ENCODE peak calls at places on chromosomes 13 and 19, in eight cellular contexts. One of them, this sample, is unnamed.

GRCh38 chr13:66400292-66400691 is 829.8 kb downstream of the PCDH9 start:
- DNase-seq in pancreas: no peak
- DNase-seq in GM23338: no peak
- DNase-seq in HL-60: no peak
- DNase-seq in PC-9: no peak
- DNase-seq in substantia nigra: no peak
- DNase-seq in RWPE1: no peak
- DNase-seq in heart right ventricle: no peak
- DNase-seq in this sample: no peak

GRCh38 chr13:37910790-37911189 is 41.2 kb upstream of the TRPC4 start:
- DNase-seq in pancreas: no peak
- DNase-seq in GM23338: no peak
- DNase-seq in HL-60: no peak
- DNase-seq in PC-9: no peak
- DNase-seq in substantia nigra: no peak
- DNase-seq in RWPE1: no peak
- DNase-seq in heart right ventricle: no peak
- DNase-seq in this sample: no peak

GRCh38 chr19:11479470-11480080 is 1.3 kb downstream of the ELAVL3 start:
- DNase-seq in pancreas: peak; percentile 41
- DNase-seq in GM23338: peak; percentile 91
- DNase-seq in HL-60: no peak
- DNase-seq in PC-9: no peak
- DNase-seq in substantia nigra: peak; percentile 59
- DNase-seq in RWPE1: peak; percentile 45
- DNase-seq in heart right ventricle: peak; percentile 38
- DNase-seq in this sample: peak; percentile 73

GRCh38 chr13:67229438-67230242 is 496 bp downstream of the PCDH9 start:
- DNase-seq in pancreas: no peak
- DNase-seq in GM23338: peak; percentile 10
- DNase-seq in HL-60: no peak
- DNase-seq in PC-9: no peak
- DNase-seq in substantia nigra: no peak
- DNase-seq in RWPE1: no peak
- DNase-seq in heart right ventricle: no peak
- DNase-seq in this sample: no peak

GRCh38 chr19:55088543-55089265 is 13.0 kb downstream of the EPS8L1 start:
- DNase-seq in pancreas: peak; percentile 75
- DNase-seq in GM23338: peak; percentile 95
- DNase-seq in HL-60: peak; percentile 73
- DNase-seq in PC-9: peak; percentile 86
- DNase-seq in substantia nigra: no peak
- DNase-seq in RWPE1: peak; percentile 69
- DNase-seq in heart right ventricle: peak; percentile 85
- DNase-seq in this sample: peak; percentile 83

GRCh38 chr13:76414320-76414719 is 471.9 kb downstream of the KCTD12 start:
- DNase-seq in pancreas: no peak
- DNase-seq in GM23338: peak; percentile 8
- DNase-seq in HL-60: no peak
- DNase-seq in PC-9: no peak
- DNase-seq in substantia nigra: no peak
- DNase-seq in RWPE1: no peak
- DNase-seq in heart right ventricle: no peak
- DNase-seq in this sample: no peak

GRCh38 chr19:4064551-4065260 is 2.0 kb downstream of the ZBTB7A start:
- DNase-seq in pancreas: peak; percentile 61
- DNase-seq in GM23338: peak; percentile 59
- DNase-seq in HL-60: peak; percentile 44
- DNase-seq in PC-9: no peak
- DNase-seq in substantia nigra: peak; percentile 36
- DNase-seq in RWPE1: no peak
- DNase-seq in heart right ventricle: peak; percentile 63
- DNase-seq in this sample: peak; percentile 73

GRCh38 chr13:32019612-32020233 is 11.9 kb upstream of the FRY start:
- DNase-seq in pancreas: no peak
- DNase-seq in GM23338: peak; percentile 75
- DNase-seq in HL-60: peak; percentile 74
- DNase-seq in PC-9: no peak
- DNase-seq in substantia nigra: no peak
- DNase-seq in RWPE1: peak; percentile 21
- DNase-seq in heart right ventricle: no peak
- DNase-seq in this sample: peak; percentile 69

GRCh38 chr19:57830071-57830602 is at the start of gene ZNF587B:
- DNase-seq in pancreas: peak; percentile 63
- DNase-seq in GM23338: peak; percentile 99
- DNase-seq in HL-60: no peak
- DNase-seq in PC-9: peak; percentile 47
- DNase-seq in substantia nigra: no peak
- DNase-seq in RWPE1: no peak
- DNase-seq in heart right ventricle: peak; percentile 78
- DNase-seq in this sample: peak; percentile 83

GRCh38 chr13:44971656-44972595 is 17.3 kb downstream of the NUFIP1 start:
- DNase-seq in pancreas: no peak
- DNase-seq in GM23338: no peak
- DNase-seq in HL-60: no peak
- DNase-seq in PC-9: no peak
- DNase-seq in substantia nigra: no peak
- DNase-seq in RWPE1: no peak
- DNase-seq in heart right ventricle: no peak
- DNase-seq in this sample: no peak

GRCh38 chr19:48194041-48194871 is 23.8 kb downstream of the ZSWIM9 start:
- DNase-seq in pancreas: no peak
- DNase-seq in GM23338: peak; percentile 76
- DNase-seq in HL-60: peak; percentile 39
- DNase-seq in PC-9: no peak
- DNase-seq in substantia nigra: no peak
- DNase-seq in RWPE1: no peak
- DNase-seq in heart right ventricle: no peak
- DNase-seq in this sample: no peak

GRCh38 chr19:19535311-19536191 is 2.5 kb upstream of the CILP2 start:
- DNase-seq in pancreas: no peak
- DNase-seq in GM23338: no peak
- DNase-seq in HL-60: no peak
- DNase-seq in PC-9: no peak
- DNase-seq in substantia nigra: no peak
- DNase-seq in RWPE1: no peak
- DNase-seq in heart right ventricle: no peak
- DNase-seq in this sample: no peak

GRCh38 chr19:50003810-50004419 is 21.3 kb downstream of the VRK3 start:
- DNase-seq in pancreas: no peak
- DNase-seq in GM23338: no peak
- DNase-seq in HL-60: peak; percentile 44
- DNase-seq in PC-9: peak; percentile 79
- DNase-seq in substantia nigra: no peak
- DNase-seq in RWPE1: peak; percentile 91
- DNase-seq in heart right ventricle: no peak
- DNase-seq in this sample: no peak

GRCh38 chr19:3606690-3607289 is at the start of gene TBXA2R:
- DNase-seq in pancreas: peak; percentile 42
- DNase-seq in GM23338: peak; percentile 63
- DNase-seq in HL-60: no peak
- DNase-seq in PC-9: peak; percentile 50
- DNase-seq in substantia nigra: no peak
- DNase-seq in RWPE1: no peak
- DNase-seq in heart right ventricle: peak; percentile 84
- DNase-seq in this sample: peak; percentile 84

GRCh38 chr19:48617146-48617937 is 1.6 kb downstream of the RPL18 start:
- DNase-seq in pancreas: peak; percentile 48
- DNase-seq in GM23338: no peak
- DNase-seq in HL-60: no peak
- DNase-seq in PC-9: no peak
- DNase-seq in substantia nigra: no peak
- DNase-seq in RWPE1: no peak
- DNase-seq in heart right ventricle: no peak
- DNase-seq in this sample: no peak

GRCh38 chr13:98482476-98483444 is 94.1 kb downstream of the STK24 start:
- DNase-seq in pancreas: peak; percentile 81
- DNase-seq in GM23338: peak; percentile 46
- DNase-seq in HL-60: peak; percentile 32
- DNase-seq in PC-9: peak; percentile 37
- DNase-seq in substantia nigra: peak; percentile 22
- DNase-seq in RWPE1: peak; percentile 33
- DNase-seq in heart right ventricle: peak; percentile 80
- DNase-seq in this sample: peak; percentile 83

GRCh38 chr19:12052571-12053169 is at the start of gene ZNF878:
- DNase-seq in pancreas: peak; percentile 93
- DNase-seq in GM23338: peak; percentile 99
- DNase-seq in HL-60: peak; percentile 56
- DNase-seq in PC-9: peak; percentile 86
- DNase-seq in substantia nigra: peak; percentile 25
- DNase-seq in RWPE1: peak; percentile 88
- DNase-seq in heart right ventricle: peak; percentile 89
- DNase-seq in this sample: peak; percentile 95

GRCh38 chr19:1473056-1473400 is 6.0 kb downstream of the C19orf25 start:
- DNase-seq in pancreas: no peak
- DNase-seq in GM23338: no peak
- DNase-seq in HL-60: no peak
- DNase-seq in PC-9: no peak
- DNase-seq in substantia nigra: no peak
- DNase-seq in RWPE1: no peak
- DNase-seq in heart right ventricle: no peak
- DNase-seq in this sample: no peak

GRCh38 chr13:70844391-70845108 is 736.3 kb upstream of the KLHL1 start:
- DNase-seq in pancreas: no peak
- DNase-seq in GM23338: no peak
- DNase-seq in HL-60: no peak
- DNase-seq in PC-9: no peak
- DNase-seq in substantia nigra: no peak
- DNase-seq in RWPE1: no peak
- DNase-seq in heart right ventricle: no peak
- DNase-seq in this sample: no peak

GRCh38 chr19:49490287-49491029 is 3.0 kb downstream of the RPL13A start:
- DNase-seq in pancreas: no peak
- DNase-seq in GM23338: no peak
- DNase-seq in HL-60: no peak
- DNase-seq in PC-9: no peak
- DNase-seq in substantia nigra: no peak
- DNase-seq in RWPE1: no peak
- DNase-seq in heart right ventricle: no peak
- DNase-seq in this sample: no peak

GRCh38 chr13:36454962-36455361 is 22.7 kb downstream of the CCNA1 start:
- DNase-seq in pancreas: no peak
- DNase-seq in GM23338: no peak
- DNase-seq in HL-60: no peak
- DNase-seq in PC-9: no peak
- DNase-seq in substantia nigra: no peak
- DNase-seq in RWPE1: no peak
- DNase-seq in heart right ventricle: no peak
- DNase-seq in this sample: no peak

GRCh38 chr19:53849237-53849676 is 18.4 kb upstream of the MYADM start:
- DNase-seq in pancreas: no peak
- DNase-seq in GM23338: no peak
- DNase-seq in HL-60: peak; percentile 69
- DNase-seq in PC-9: no peak
- DNase-seq in substantia nigra: no peak
- DNase-seq in RWPE1: no peak
- DNase-seq in heart right ventricle: no peak
- DNase-seq in this sample: no peak

GRCh38 chr19:927044-927706 is 1.3 kb downstream of the ARID3A start:
- DNase-seq in pancreas: no peak
- DNase-seq in GM23338: peak; percentile 73
- DNase-seq in HL-60: no peak
- DNase-seq in PC-9: no peak
- DNase-seq in substantia nigra: no peak
- DNase-seq in RWPE1: no peak
- DNase-seq in heart right ventricle: peak; percentile 71
- DNase-seq in this sample: no peak

GRCh38 chr19:50705422-50706019 is 14.1 kb downstream of the SHANK1 start:
- DNase-seq in pancreas: no peak
- DNase-seq in GM23338: peak; percentile 88
- DNase-seq in HL-60: peak; percentile 47
- DNase-seq in PC-9: peak; percentile 49
- DNase-seq in substantia nigra: no peak
- DNase-seq in RWPE1: peak; percentile 82
- DNase-seq in heart right ventricle: no peak
- DNase-seq in this sample: peak; percentile 36

GRCh38 chr19:45305007-45305406 is 17.7 kb downstream of the CKM start:
- DNase-seq in pancreas: no peak
- DNase-seq in GM23338: no peak
- DNase-seq in HL-60: no peak
- DNase-seq in PC-9: no peak
- DNase-seq in substantia nigra: no peak
- DNase-seq in RWPE1: no peak
- DNase-seq in heart right ventricle: no peak
- DNase-seq in this sample: no peak
- H3K27ac ChIP-seq in pancreas: no peak overlapping the region
- H3K27ac ChIP-seq in GM23338: no peak overlapping the region
- H3K27ac ChIP-seq in HL-60: no peak overlapping the region
- H3K27ac ChIP-seq in PC-9: no peak overlapping the region
- H3K27ac ChIP-seq in substantia nigra: no peak overlapping the region
- H3K27ac ChIP-seq in RWPE1: no peak overlapping the region
- H3K27ac ChIP-seq in heart right ventricle: no peak overlapping the region
- H3K27ac ChIP-seq in this sample: no peak overlapping the region

GRCh38 chr19:18439025-18439909 is 1.3 kb upstream of the ISYNA1 start:
- DNase-seq in pancreas: peak; percentile 63
- DNase-seq in GM23338: peak; percentile 56
- DNase-seq in HL-60: no peak
- DNase-seq in PC-9: no peak
- DNase-seq in substantia nigra: no peak
- DNase-seq in RWPE1: no peak
- DNase-seq in heart right ventricle: no peak
- DNase-seq in this sample: peak; percentile 82
- H3K27ac ChIP-seq in pancreas: peak overlapping the region; percentile 70
- H3K27ac ChIP-seq in GM23338: peak overlapping the region; percentile 78
- H3K27ac ChIP-seq in HL-60: no peak overlapping the region
- H3K27ac ChIP-seq in PC-9: peak overlapping the region; percentile 72
- H3K27ac ChIP-seq in substantia nigra: no peak overlapping the region
- H3K27ac ChIP-seq in RWPE1: peak overlapping the region; percentile 94
- H3K27ac ChIP-seq in heart right ventricle: peak overlapping the region; percentile 72
- H3K27ac ChIP-seq in this sample: peak overlapping the region; percentile 71

GRCh38 chr13:43185206-43185605 is 161.8 kb downstream of the DNAJC15 start:
- DNase-seq in pancreas: no peak
- DNase-seq in GM23338: no peak
- DNase-seq in HL-60: no peak
- DNase-seq in PC-9: no peak
- DNase-seq in substantia nigra: no peak
- DNase-seq in RWPE1: no peak
- DNase-seq in heart right ventricle: no peak
- DNase-seq in this sample: no peak
- H3K27ac ChIP-seq in pancreas: no peak overlapping the region
- H3K27ac ChIP-seq in GM23338: no peak overlapping the region
- H3K27ac ChIP-seq in HL-60: no peak overlapping the region
- H3K27ac ChIP-seq in PC-9: no peak overlapping the region
- H3K27ac ChIP-seq in substantia nigra: no peak overlapping the region
- H3K27ac ChIP-seq in RWPE1: no peak overlapping the region
- H3K27ac ChIP-seq in heart right ventricle: no peak overlapping the region
- H3K27ac ChIP-seq in this sample: no peak overlapping the region

DNA sequence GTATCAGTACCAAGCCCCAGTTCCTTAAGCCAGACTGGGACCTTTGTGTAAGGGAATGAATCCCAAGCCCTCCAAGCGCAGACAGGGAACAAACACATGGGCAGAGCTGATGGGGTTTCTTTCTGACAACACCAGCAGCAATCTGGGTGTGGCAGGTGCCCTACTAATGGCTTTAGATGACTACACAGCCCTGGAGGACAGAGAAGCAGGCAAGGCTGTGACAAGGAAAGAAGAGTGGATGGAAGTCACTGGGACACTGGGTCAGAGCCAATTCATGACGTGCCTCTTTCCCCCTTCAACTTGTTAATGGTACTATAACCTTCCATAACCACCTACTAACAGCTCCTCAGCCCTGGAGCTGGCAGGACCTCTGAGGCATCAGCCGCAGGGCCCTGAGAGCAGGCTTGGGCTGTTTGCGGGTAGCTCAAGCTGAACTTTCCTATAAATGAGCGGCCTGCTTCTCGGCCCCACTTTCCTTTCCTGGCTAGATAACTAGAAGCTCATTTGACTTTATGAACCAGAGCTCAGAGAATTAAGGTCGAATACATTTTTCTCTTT is 38.9 kb downstream of the RASL11A start:
- DNase-seq in pancreas: no peak
- DNase-seq in GM23338: no peak
- DNase-seq in HL-60: no peak
- DNase-seq in PC-9: no peak
- DNase-seq in substantia nigra: no peak
- DNase-seq in RWPE1: no peak
- DNase-seq in heart right ventricle: no peak
- DNase-seq in this sample: no peak
- H3K27ac ChIP-seq in pancreas: no peak overlapping the region
- H3K27ac ChIP-seq in GM23338: no peak overlapping the region
- H3K27ac ChIP-seq in HL-60: no peak overlapping the region
- H3K27ac ChIP-seq in PC-9: no peak overlapping the region
- H3K27ac ChIP-seq in substantia nigra: no peak overlapping the region
- H3K27ac ChIP-seq in RWPE1: no peak overlapping the region
- H3K27ac ChIP-seq in heart right ventricle: no peak overlapping the region
- H3K27ac ChIP-seq in this sample: no peak overlapping the region